ENCODE peak calls at places on chromosome 4, in six cellular contexts. J is IMR-90, U is K562, K is hepatocyte, F is ovary, Z is OCI-LY7. Y is an unnamed sample.

GRCh38 chr4:7905461-7905915 is 34.2 kb downstream of the AFAP1 start:
- DNase-seq in J (no peak), U (no peak), K (no peak), F (no peak), Z (no peak), Y (no peak)

GRCh38 chr4:138398297-138398696 is 156.1 kb upstream of the SLC7A11 start:
- DNase-seq in J (no peak), U (no peak), K (no peak), F (no peak), Z (no peak), Y (no peak)

GRCh38 chr4:128393111-128393704 is 105.6 kb upstream of the PGRMC2 start:
- DNase-seq in J (peak; percentile 57), U (peak; percentile 32), K (no peak), F (no peak), Z (no peak), Y (no peak)

GRCh38 chr4:143558823-143559756 is 45.6 kb downstream of the SMARCA5 start:
- DNase-seq in J (peak; percentile 20), U (peak; percentile 16), K (peak; percentile 89), F (peak; percentile 36), Z (peak; percentile 38), Y (peak; percentile 79)

GRCh38 chr4:160026720-160027119 is 923.8 kb downstream of the RAPGEF2 start:
- DNase-seq in J (no peak), U (no peak), K (peak; percentile 46), F (no peak), Z (no peak), Y (peak; percentile 85)

GRCh38 chr4:3010998-3011397 is 47.6 kb downstream of the GRK4 start:
- DNase-seq in J (peak; percentile 78), U (no peak), K (no peak), F (no peak), Z (no peak), Y (peak; percentile 50)

GRCh38 chr4:22688236-22688635 is 4.5 kb upstream of the GBA3 start:
- DNase-seq in J (no peak), U (no peak), K (no peak), F (no peak), Z (no peak), Y (peak; percentile 42)

GRCh38 chr4:8275511-8275910 is 6.0 kb downstream of the HTRA3 start:
- DNase-seq in J (no peak), U (no peak), K (no peak), F (no peak), Z (no peak), Y (no peak)

GRCh38 chr4:157514711-157515110 is 294.2 kb downstream of the GRIA2 start:
- DNase-seq in J (no peak), U (no peak), K (no peak), F (no peak), Z (no peak), Y (peak; percentile 20)

GRCh38 chr4:54902261-54902660 is 223.1 kb downstream of the KDR start:
- DNase-seq in J (peak; percentile 43), U (no peak), K (no peak), F (no peak), Z (no peak), Y (peak; percentile 75)

GRCh38 chr4:173506780-173507211 is 23.2 kb downstream of the HAND2 start:
- DNase-seq in J (no peak), U (no peak), K (no peak), F (no peak), Z (no peak), Y (no peak)

GRCh38 chr4:141329174-141329569 is 108.5 kb downstream of the ZNF330 start:
- DNase-seq in J (peak; percentile 80), U (no peak), K (no peak), F (no peak), Z (no peak), Y (peak; percentile 40)

GRCh38 chr4:6929735-6930464 is 20.3 kb downstream of the TBC1D14 start:
- DNase-seq in J (no peak), U (no peak), K (no peak), F (no peak), Z (no peak), Y (no peak)

GRCh38 chr4:116925900-116926457 is 159.4 kb downstream of the TRAM1L1 start:
- DNase-seq in J (no peak), U (no peak), K (peak; percentile 56), F (no peak), Z (no peak), Y (no peak)

GRCh38 chr4:168604496-168605373 is 107.9 kb downstream of the PALLD start:
- DNase-seq in J (peak; percentile 87), U (no peak), K (peak; percentile 59), F (peak; percentile 29), Z (no peak), Y (no peak)

GRCh38 chr4:54543088-54543795 is 114.5 kb upstream of the KIT start:
- DNase-seq in J (peak; percentile 94), U (no peak), K (no peak), F (no peak), Z (no peak), Y (peak; percentile 62)

GRCh38 chr4:137711502-137711901 is 179.2 kb upstream of the PCDH18 start:
- DNase-seq in J (no peak), U (no peak), K (no peak), F (no peak), Z (no peak), Y (no peak)

GRCh38 chr4:108592674-108592986 is 27.7 kb upstream of the RPL34 start:
- DNase-seq in J (no peak), U (no peak), K (no peak), F (no peak), Z (no peak), Y (no peak)

GRCh38 chr4:155543126-155543765 is 123.4 kb upstream of the GUCY1A1 start:
- DNase-seq in J (peak; percentile 83), U (no peak), K (no peak), F (no peak), Z (no peak), Y (no peak)

GRCh38 chr4:4642201-4643025 is 100.6 kb upstream of the STX18 start:
- DNase-seq in J (no peak), U (no peak), K (no peak), F (no peak), Z (no peak), Y (no peak)

GRCh38 chr4:77172336-77172735 is 15.3 kb downstream of the CCNG2 start:
- DNase-seq in J (peak; percentile 95), U (no peak), K (no peak), F (no peak), Z (no peak), Y (peak; percentile 89)
- H3K4me1 ChIP-seq in J (peaks cover 10% of the 10 kb centered on the region), U (no peaks in the 10 kb centered on the region), K (peaks cover 6% of the 10 kb centered on the region), F (no peaks in the 10 kb centered on the region), Z (no peaks in the 10 kb centered on the region), Y (peaks cover 41% of the 10 kb centered on the region)

GRCh38 chr4:85500110-85500867 is 25.3 kb downstream of the ARHGAP24 start:
- DNase-seq in J (no peak), U (no peak), K (no peak), F (no peak), Z (no peak), Y (no peak)

GRCh38 chr4:85496933-85497332 is 22.0 kb downstream of the ARHGAP24 start:
- DNase-seq in J (peak; percentile 39), U (no peak), K (no peak), F (no peak), Z (no peak), Y (peak; percentile 85)

GRCh38 chr4:85499573-85499972 is 24.6 kb downstream of the ARHGAP24 start:
- DNase-seq in J (no peak), U (no peak), K (no peak), F (no peak), Z (no peak), Y (no peak)

GRCh38 chr4:85496146-85496849 is 21.3 kb downstream of the ARHGAP24 start:
- DNase-seq in J (no peak), U (no peak), K (no peak), F (no peak), Z (no peak), Y (no peak)

DNA sequence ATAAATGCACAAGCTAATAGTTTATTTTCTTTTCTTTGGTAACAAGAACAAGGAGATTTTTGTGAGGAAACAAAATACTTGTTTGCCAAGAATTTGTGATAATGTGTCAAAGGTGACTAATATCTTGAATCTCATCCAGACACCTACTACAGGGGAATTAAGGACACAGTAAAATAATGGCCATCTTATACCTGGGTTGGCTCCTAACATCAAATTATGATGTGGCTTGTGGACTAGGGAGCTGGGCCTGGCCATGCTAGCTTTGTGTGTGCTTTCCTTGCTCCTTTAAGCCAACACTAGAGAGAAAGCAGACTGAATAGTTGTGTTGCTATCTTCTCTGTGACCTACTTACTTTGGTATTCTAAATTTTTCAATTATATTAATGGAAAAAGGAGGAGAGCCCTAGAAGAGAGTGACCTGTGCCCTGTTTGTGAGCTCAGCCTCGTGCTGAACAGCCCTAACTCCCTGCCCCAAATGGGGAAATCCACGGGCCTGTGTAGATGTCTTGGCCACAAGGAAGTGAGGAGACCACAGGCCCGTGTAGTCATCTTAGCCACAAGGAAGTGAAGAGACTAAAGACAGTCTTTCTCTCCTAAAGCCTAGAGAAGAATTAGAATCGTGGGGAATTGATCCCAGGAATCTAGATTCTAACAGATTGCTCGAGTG is 23.3 kb downstream of the ARHGAP24 start:
- DNase-seq in J (peak; percentile 28), U (no peak), K (no peak), F (peak; percentile 21), Z (no peak), Y (peak; percentile 25)
- H3K27ac ChIP-seq in J (no peak overlapping the region), U (no peak overlapping the region), K (peak overlapping the region; percentile 12), F (no peak overlapping the region), Z (no peak overlapping the region), Y (peak overlapping the region; percentile 55)

GRCh38 chr4:48986654-48987164 is 634 bp downstream of the CWH43 start:
- DNase-seq in J (no peak), U (no peak), K (no peak), F (no peak), Z (no peak), Y (no peak)

GRCh38 chr4:48989461-48990203 is 3.6 kb downstream of the CWH43 start:
- DNase-seq in J (no peak), U (no peak), K (no peak), F (no peak), Z (no peak), Y (no peak)

GRCh38 chr4:48985602-48985975 is 486 bp upstream of the CWH43 start:
- DNase-seq in J (no peak), U (no peak), K (no peak), F (no peak), Z (no peak), Y (no peak)

GRCh38 chr4:48991357-48991756 is 5.3 kb downstream of the CWH43 start:
- DNase-seq in J (no peak), U (no peak), K (no peak), F (no peak), Z (no peak), Y (peak; percentile 53)

DNA sequence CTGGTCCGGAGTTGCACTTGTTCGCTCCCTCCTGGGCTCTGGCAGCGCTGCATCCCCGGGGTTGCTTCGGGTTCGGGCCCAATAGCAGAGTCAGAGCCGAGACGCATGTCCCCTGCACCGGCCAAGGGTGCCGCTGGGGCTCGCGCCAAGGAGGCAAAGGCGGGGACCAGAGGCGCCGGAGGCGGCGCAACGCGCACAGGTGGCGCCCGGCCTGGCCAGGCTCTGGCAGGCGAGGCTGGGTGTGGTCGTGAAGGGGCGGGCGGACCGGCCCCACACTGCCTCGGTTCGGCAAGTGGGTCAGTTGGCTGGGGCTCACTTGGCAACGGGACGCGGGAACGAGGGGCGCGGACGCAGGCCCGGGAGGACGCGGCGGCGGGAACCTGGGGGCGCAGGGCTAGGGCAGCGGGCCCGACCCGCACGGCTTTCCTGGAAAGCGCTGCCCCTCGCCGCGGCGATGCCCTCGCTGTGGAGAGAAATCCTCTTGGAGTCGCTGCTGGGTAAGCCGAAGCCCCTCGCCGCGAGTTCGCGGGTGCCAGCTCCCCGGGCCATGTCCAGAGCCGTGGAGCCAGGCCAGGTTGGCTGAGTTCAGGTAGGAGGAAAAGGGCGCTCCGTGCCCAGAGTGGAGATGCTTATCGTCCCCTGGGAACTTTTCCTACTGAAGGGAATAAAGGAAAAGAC is at the start of gene CWH43:
- DNase-seq in J (no peak), U (no peak), K (no peak), F (no peak), Z (no peak), Y (no peak)
- TF ChIP-seq CTCF in J (no peak), U (no peak), K (no peak), F (no peak), Z (no peak), Y (peak; percentile 39)

GRCh38 chr4:77127837-77128621 is 29.0 kb upstream of the CCNG2 start:
- DNase-seq in J (no peak), U (no peak), K (no peak), F (no peak), Z (no peak), Y (no peak)
- H3K4me1 ChIP-seq in J (no peaks in the 10 kb centered on the region), U (no peaks in the 10 kb centered on the region), K (peaks cover 20% of the 10 kb centered on the region), F (no peaks in the 10 kb centered on the region), Z (peaks cover 50% of the 10 kb centered on the region), Y (peaks cover 5% of the 10 kb centered on the region)